ENCODE peak calls at places on chromosome 11, in six cellular contexts. W, A, K, O, G and F are unnamed samples.

GRCh38 chr11:94885133-94885532 is 88.2 kb downstream of the CWC15 start:
- DNase-seq in W (no peak), A (no peak), K (no peak), O (no peak), G (peak), F (peak)

GRCh38 chr11:9681583-9682372 is 17.9 kb downstream of the SWAP70 start:
- DNase-seq in W (no peak), A (no peak), K (no peak), O (no peak), G (no peak), F (no peak)

GRCh38 chr11:116219171-116219635 is 553.6 kb downstream of the BUD13 start:
- DNase-seq in W (no peak), A (no peak), K (no peak), O (peak), G (no peak), F (no peak)

GRCh38 chr11:1238767-1239595 is 16.1 kb downstream of the MUC5B start:
- DNase-seq in W (no peak), A (peak), K (no peak), O (no peak), G (no peak), F (no peak)

GRCh38 chr11:59611570-59612565 is 3.7 kb downstream of the OSBP start:
- DNase-seq in W (no peak), A (peak), K (no peak), O (no peak), G (no peak), F (no peak)

GRCh38 chr11:134037093-134037908 is 31.6 kb upstream of the JAM3 start:
- DNase-seq in W (peak), A (peak), K (peak), O (peak), G (peak), F (no peak)

GRCh38 chr11:35486446-35486845 is 39.0 kb downstream of the PAMR1 start:
- DNase-seq in W (no peak), A (no peak), K (no peak), O (no peak), G (no peak), F (no peak)

GRCh38 chr11:11415786-11416390 is 62.8 kb upstream of the CSNK2A3 start:
- DNase-seq in W (no peak), A (no peak), K (no peak), O (no peak), G (no peak), F (no peak)

GRCh38 chr11:15889972-15890371 is 466.4 kb downstream of the SOX6 start:
- DNase-seq in W (no peak), A (no peak), K (no peak), O (no peak), G (no peak), F (no peak)